ENCODE peak calls at places on chromosomes 4 and X, in four cellular contexts. J is HepG2, H is sigmoid colon, E is breast epithelium. M is an unnamed sample.
A peak's percentile ranks its signal among the peaks of the same experiment; 100 is the strongest.

GRCh38 chr4:142719854-142720541 is 126.1 kb downstream of the INPP4B start:
- DNase-seq in H (no peak), E (no peak), J (no peak), M (no peak)

GRCh38 chrX:38941675-38942074 is 140.4 kb downstream of the MID1IP1 start:
- DNase-seq in H (no peak), E (no peak), J (no peak), M (no peak)

GRCh38 chr4:183011213-183011907 is 87.7 kb upstream of the WWC2 start:
- DNase-seq in H (no peak), J (no peak), E (no peak), M (no peak)

GRCh38 chrX:111164728-111165127 is 68.7 kb downstream of the PAK3 start:
- DNase-seq in H (no peak), E (no peak), J (no peak), M (no peak)

GRCh38 chr4:107034982-107035710 is 967 bp downstream of the DKK2 start:
- DNase-seq in H (peak; percentile 63), J (no peak), E (no peak), M (no peak)

GRCh38 chr4:168269879-168270278 is 48.7 kb downstream of the DDX60 start:
- DNase-seq in J (no peak), E (no peak), H (no peak), M (no peak)

GRCh38 chr4:34181311-34181808 is 2063.0 kb downstream of the ARAP2 start:
- DNase-seq in E (no peak), J (no peak), H (no peak), M (no peak)

GRCh38 chr4:140239311-140239710 is 85.3 kb upstream of the MAML3 start:
- DNase-seq in H (no peak), J (no peak), E (no peak), M (no peak)

GRCh38 chrX:138914751-138915150 is 203.2 kb upstream of the FGF13 start:
- DNase-seq in E (no peak), H (no peak), J (no peak), M (no peak)

GRCh38 chr4:146978641-146979040 is 33.0 kb upstream of the TTC29 start:
- DNase-seq in J (no peak), E (no peak), H (no peak), M (no peak)

GRCh38 chr4:100189820-100190642 is at the start of gene DDIT4L:
- DNase-seq in E (peak; percentile 56), J (no peak), H (peak; percentile 73), M (peak; percentile 17)
- TF ChIP-seq POLR2A in E (no peak), J (no peak), H (no peak), M (no peak)

DNA sequence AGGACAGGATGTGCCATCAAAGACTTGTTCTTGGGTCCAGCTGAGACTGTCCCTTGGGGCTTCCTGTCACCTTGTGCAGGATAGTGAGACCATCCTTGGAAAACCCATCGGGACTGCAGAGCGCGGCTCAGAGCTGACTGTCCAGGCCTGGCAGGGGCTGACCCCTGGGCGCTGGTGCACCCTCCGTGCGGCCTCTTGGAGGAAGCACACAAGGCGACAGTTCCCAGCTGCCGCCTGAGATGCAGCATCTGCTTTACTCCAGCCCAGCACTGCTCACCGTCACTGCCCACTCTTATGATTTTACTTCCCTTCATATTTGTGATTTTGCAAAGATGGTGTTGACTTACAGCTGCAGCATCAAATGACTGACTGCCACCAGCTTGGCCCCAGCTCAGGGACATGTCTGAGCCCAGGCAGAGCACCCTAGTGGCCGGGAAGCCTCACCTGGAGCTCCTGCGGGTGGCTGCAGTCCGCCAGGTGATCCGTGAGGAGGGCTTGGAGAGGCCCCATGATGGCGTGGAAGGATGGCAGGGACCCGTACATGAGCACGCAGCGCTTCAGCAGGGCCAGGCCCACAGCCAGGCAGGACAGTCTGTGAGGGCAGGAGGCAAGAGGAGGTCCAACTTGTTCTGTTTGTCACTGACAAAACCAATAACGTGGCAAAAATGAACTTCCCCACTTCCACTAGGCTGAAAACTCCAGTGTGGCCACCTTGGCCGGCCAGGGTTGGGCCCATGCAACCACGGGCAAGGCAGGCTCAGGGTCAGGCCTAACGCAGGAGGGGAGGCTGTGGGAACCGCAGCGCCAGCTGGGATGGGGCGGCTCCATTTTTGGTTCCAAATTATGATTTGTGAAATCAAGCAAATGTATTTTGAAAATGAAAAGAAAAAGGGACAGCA is 21.8 kb downstream of the NOP14 start:
- DNase-seq in J (no peak), E (peak; percentile 46), H (no peak), M (no peak)
- TF ChIP-seq POLR2A in J (no peak), E (no peak), H (no peak), M (no peak)

DNA sequence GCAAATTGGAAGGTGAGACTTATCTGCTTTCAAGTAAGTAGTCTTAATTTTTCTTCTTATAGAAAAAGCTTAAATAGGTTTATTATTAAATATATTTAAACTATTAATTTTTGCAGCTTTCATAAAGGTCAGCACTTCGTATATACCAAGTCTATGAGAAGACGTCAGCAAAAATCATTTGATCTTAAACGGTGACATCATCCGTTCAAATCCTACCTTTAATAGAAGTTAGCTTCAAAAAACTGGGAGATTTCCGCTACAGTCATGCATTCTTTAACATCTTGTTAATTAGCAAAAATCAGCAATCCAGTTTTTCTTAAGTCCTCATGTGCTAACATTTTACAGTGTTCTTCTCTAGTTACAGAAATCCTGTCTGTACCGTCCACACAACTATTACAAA is 49.9 kb upstream of the PGRMC1 start:
- DNase-seq in H (no peak), J (no peak), E (no peak), M (no peak)
- TF ChIP-seq POLR2A in H (no peak), J (no peak), E (no peak), M (no peak)

DNA sequence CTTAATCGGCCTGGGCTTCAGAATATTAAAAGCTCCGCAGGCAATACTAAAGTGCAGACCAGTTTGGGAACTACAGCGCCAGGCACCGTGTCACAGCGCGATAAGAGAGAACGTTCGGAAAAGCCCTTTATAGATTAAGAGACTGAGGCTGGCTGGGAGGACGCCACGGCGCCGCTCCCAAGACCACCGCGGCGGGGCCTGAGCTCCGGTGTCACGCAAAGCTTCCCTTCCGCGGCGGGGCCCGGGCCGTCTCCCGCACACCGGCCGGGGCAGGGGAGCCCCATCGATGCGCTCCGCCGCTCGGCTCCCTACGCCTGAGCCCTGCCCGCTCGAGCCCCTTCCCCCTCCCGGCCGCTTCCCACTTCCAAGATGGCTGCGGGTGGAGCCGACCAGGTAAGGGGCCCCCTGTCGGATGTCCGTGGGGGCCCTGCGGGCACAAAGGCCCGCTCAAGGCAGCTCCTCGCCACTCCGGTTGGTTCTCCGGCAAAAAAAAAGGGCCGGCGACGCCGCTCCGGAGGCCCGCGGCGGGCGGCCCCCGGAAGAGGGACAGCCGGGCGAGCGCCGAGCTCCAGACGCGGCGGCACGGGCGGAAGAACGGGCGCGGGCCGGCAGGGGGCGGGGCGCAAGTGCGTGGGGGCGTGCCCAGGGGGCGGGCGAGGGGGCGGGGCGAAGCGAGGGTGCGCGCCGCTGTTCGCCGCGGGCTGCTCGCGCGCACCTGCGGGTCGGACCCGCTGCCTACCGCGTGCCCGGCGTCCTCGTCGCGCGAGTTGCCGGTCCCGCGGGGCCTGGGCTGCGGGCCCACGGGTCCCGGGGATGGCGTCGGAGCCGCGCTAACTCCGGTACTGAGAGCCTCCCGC is at the start of gene TBC1D14:
- DNase-seq in H (peak; percentile 95), J (peak; percentile 74), E (peak; percentile 87), M (peak; percentile 77)
- TF ChIP-seq POLR2A in H (no peak), J (no peak), E (no peak), M (peak; percentile 33)

GRCh38 chrX:104165894-104166734 is at the start of gene FAM199X:
- DNase-seq in H (peak; percentile 94), E (peak; percentile 85), J (peak; percentile 64), M (peak; percentile 52)
- TF ChIP-seq POLR2A in H (no peak), E (no peak), J (peak; percentile 58), M (peak; percentile 77)

DNA sequence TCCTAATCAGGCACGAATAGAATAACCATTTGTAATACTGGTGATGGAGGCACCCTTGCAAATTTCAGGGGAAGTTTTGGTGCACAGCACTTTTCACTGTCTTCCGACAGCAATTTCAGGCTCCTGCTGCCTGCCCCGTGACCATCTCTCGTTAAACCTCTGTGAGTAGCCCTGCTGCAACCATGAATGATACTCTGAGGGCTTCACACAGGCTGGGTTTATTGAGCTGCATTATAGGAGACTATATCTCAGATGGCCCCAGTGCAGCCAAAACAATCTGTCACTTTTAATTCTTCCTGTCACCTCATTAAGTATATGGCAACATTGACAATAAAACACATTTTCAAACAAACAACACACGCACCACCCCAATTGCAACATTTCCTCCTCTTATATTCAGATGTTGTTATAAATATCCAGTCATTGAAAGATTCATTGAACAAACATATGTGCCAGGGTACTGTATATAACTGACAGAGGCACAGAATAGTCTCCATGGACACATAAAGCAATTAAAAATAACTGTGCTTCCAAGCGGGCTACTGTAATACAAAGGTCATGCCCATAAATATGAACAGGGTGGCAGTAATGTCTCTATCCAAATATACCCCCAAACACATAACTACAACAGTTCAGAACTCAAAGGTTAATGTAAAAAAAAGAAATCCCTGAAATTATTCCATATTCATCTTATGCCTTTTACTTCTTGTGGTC is 477.0 kb downstream of the GBA3 start:
- DNase-seq in H (no peak), E (no peak), J (no peak), M (no peak)
- TF ChIP-seq POLR2A in H (no peak), E (no peak), J (no peak), M (no peak)

M was measured in tibial nerve.